ENCODE peak calls at places on chromosomes 7 and 10, in ten cellular contexts. E is pulmonary artery endothelial cell; K is right cardiac atrium; F is spleen; W is prostate gland; Z is stimulated activated CD4-positive, alpha-beta T cell treated with anti-CD3 and anti-CD28 coated beads, Interleukin-2, amount 100 ng/mL, for 48 hours; N is body of pancreas; I is tibial artery; V is GM04504; S is NCI-H2081 treated with DMSO at 0.1 percent for 48 hours. O is an unnamed sample.

GRCh38 chr7:35712563-35713226 is 17.8 kb upstream of the HERPUD2 start:
- DNase-seq in Z (no peak), E (no peak), F (no peak), I (no peak), S (no peak), N (no peak), K (no peak), V (no peak), W (no peak), O (no peak)

GRCh38 chr10:79319372-79319771 is 27.9 kb upstream of the PPIF start:
- DNase-seq in Z (no peak), V (no peak), K (no peak), W (no peak), S (no peak), F (peak; percentile 66), N (no peak), I (no peak), E (no peak), O (no peak)

GRCh38 chr10:35433851-35434426 is 97.6 kb downstream of the CCNY start:
- DNase-seq in K (no peak), N (no peak), Z (no peak), S (no peak), V (peak; percentile 73), F (no peak), E (no peak), I (no peak), W (no peak), O (no peak)

GRCh38 chr7:31758770-31759169 is 71.8 kb downstream of the PPP1R17 start:
- DNase-seq in N (no peak), W (no peak), S (no peak), I (no peak), E (no peak), V (no peak), F (no peak), K (no peak), Z (no peak), O (no peak)

GRCh38 chr10:100370976-100371706 is 24.1 kb downstream of the SCD start:
- DNase-seq in N (peak; percentile 77), V (peak; percentile 64), W (peak; percentile 71), K (peak; percentile 94), I (peak; percentile 77), S (no peak), F (peak; percentile 84), E (no peak), Z (peak; percentile 60), O (peak; percentile 26)

GRCh38 chr10:131812012-131812403 is 88.8 kb upstream of the PPP2R2D start:
- DNase-seq in S (no peak), N (no peak), W (no peak), K (no peak), V (no peak), I (no peak), E (no peak), F (no peak), Z (no peak), O (no peak)

GRCh38 chr10:124612611-124613498 is 131.3 kb downstream of the FAM53B start:
- DNase-seq in I (no peak), F (no peak), K (peak; percentile 71), E (no peak), N (no peak), S (no peak), V (peak; percentile 4), Z (no peak), W (no peak), O (peak; percentile 17)

GRCh38 chr7:15558747-15559146 is 3.1 kb downstream of the AGMO start:
- DNase-seq in E (no peak), S (no peak), N (no peak), I (no peak), Z (no peak), F (no peak), K (no peak), W (no peak), V (no peak), O (no peak)

GRCh38 chr10:114791768-114792167 is 29.8 kb upstream of the FHIP2A start:
- DNase-seq in W (no peak), S (no peak), K (no peak), Z (no peak), E (no peak), N (no peak), I (no peak), F (no peak), V (no peak), O (no peak)

GRCh38 chr10:131737543-131738395 is 163.0 kb upstream of the PPP2R2D start:
- DNase-seq in V (no peak), N (no peak), F (peak; percentile 63), W (no peak), K (no peak), E (no peak), Z (no peak), S (no peak), I (no peak), O (no peak)

GRCh38 chr10:88065384-88066049 is 202.1 kb downstream of the PTEN start:
- DNase-seq in F (no peak), K (no peak), I (no peak), E (no peak), N (no peak), Z (peak; percentile 24), S (no peak), W (no peak), V (no peak), O (no peak)

GRCh38 chr7:158129037-158130022 is 458.3 kb downstream of the PTPRN2 start:
- DNase-seq in S (no peak), Z (no peak), N (no peak), I (no peak), K (no peak), W (no peak), F (no peak), E (no peak), V (no peak), O (no peak)

GRCh38 chr10:110535958-110536891 is 31.3 kb upstream of the SMC3 start:
- DNase-seq in W (no peak), F (peak; percentile 76), S (no peak), I (no peak), N (peak; percentile 19), Z (peak; percentile 57), K (no peak), E (no peak), V (no peak), O (no peak)

GRCh38 chr10:72483452-72483851 is 128.7 kb upstream of the DNAJB12 start:
- DNase-seq in E (no peak), Z (no peak), K (no peak), F (peak; percentile 77), N (no peak), I (no peak), V (no peak), S (no peak), W (no peak), O (no peak)

GRCh38 chr7:155369-156000 is 36.9 kb upstream of the FAM20C start:
- DNase-seq in K (no peak), W (no peak), F (peak; percentile 36), V (no peak), N (no peak), Z (no peak), S (no peak), I (no peak), E (no peak), O (no peak)

O was measured in thoracic aorta.